ENCODE peak calls at places on chromosome 11, in four cellular contexts. One of them, this sample, is unnamed. For H3K4me1, the result is how much of the 10 kb centered on the place peaks cover.

GRCh38 chr11:78282821-78283220 is 94.1 kb downstream of the USP35 start:
- DNase-seq in right lobe of liver: no peak
- DNase-seq in upper lobe of right lung: no peak
- DNase-seq in tibial nerve: no peak
- DNase-seq in this sample: no peak

GRCh38 chr11:101126551-101127347 is 2.9 kb downstream of the PGR start:
- DNase-seq in right lobe of liver: no peak
- DNase-seq in upper lobe of right lung: no peak
- DNase-seq in tibial nerve: peak
- DNase-seq in this sample: no peak

GRCh38 chr11:35177370-35177769 is 38.4 kb downstream of the CD44 start:
- DNase-seq in right lobe of liver: no peak
- DNase-seq in upper lobe of right lung: no peak
- DNase-seq in tibial nerve: no peak
- DNase-seq in this sample: no peak

GRCh38 chr11:79440451-79441158 is at the start of gene TENM4:
- DNase-seq in right lobe of liver: no peak
- DNase-seq in upper lobe of right lung: peak
- DNase-seq in tibial nerve: peak
- DNase-seq in this sample: peak

GRCh38 chr11:17747131-17747955 is 12.8 kb downstream of the KCNC1 start:
- DNase-seq in right lobe of liver: no peak
- DNase-seq in upper lobe of right lung: peak
- DNase-seq in tibial nerve: no peak
- DNase-seq in this sample: no peak

GRCh38 chr11:68932933-68933577 is 29.4 kb downstream of the IGHMBP2 start:
- DNase-seq in right lobe of liver: no peak
- DNase-seq in upper lobe of right lung: no peak
- DNase-seq in tibial nerve: no peak
- DNase-seq in this sample: peak

GRCh38 chr11:70825893-70826540 is 426.4 kb downstream of the SHANK2 start:
- DNase-seq in right lobe of liver: no peak
- DNase-seq in upper lobe of right lung: no peak
- DNase-seq in tibial nerve: no peak
- DNase-seq in this sample: no peak

GRCh38 chr11:16678466-16679116 is 59.9 kb upstream of the C11orf58 start:
- DNase-seq in right lobe of liver: no peak
- DNase-seq in upper lobe of right lung: no peak
- DNase-seq in tibial nerve: no peak
- DNase-seq in this sample: no peak

GRCh38 chr11:128733440-128734115 is 39.7 kb downstream of the FLI1 start:
- DNase-seq in right lobe of liver: no peak
- DNase-seq in upper lobe of right lung: no peak
- DNase-seq in tibial nerve: no peak
- DNase-seq in this sample: no peak

GRCh38 chr11:26014456-26015115 is 317.3 kb upstream of the ANO3 start:
- DNase-seq in right lobe of liver: no peak
- DNase-seq in upper lobe of right lung: no peak
- DNase-seq in tibial nerve: no peak
- DNase-seq in this sample: no peak

GRCh38 chr11:75350743-75351540 is 519 bp downstream of the ARRB1 start:
- DNase-seq in right lobe of liver: peak
- DNase-seq in upper lobe of right lung: peak
- DNase-seq in tibial nerve: peak
- DNase-seq in this sample: no peak

GRCh38 chr11:128890216-128890542 is 977 bp upstream of the KCNJ5 start:
- DNase-seq in right lobe of liver: no peak
- DNase-seq in upper lobe of right lung: no peak
- DNase-seq in tibial nerve: no peak
- DNase-seq in this sample: no peak

GRCh38 chr11:105137286-105137685 is 2.3 kb downstream of the CARD18 start:
- DNase-seq in right lobe of liver: no peak
- DNase-seq in upper lobe of right lung: no peak
- DNase-seq in tibial nerve: no peak
- DNase-seq in this sample: no peak

GRCh38 chr11:31806944-31807790 is 4.0 kb downstream of the PAX6 start:
- DNase-seq in right lobe of liver: no peak
- DNase-seq in upper lobe of right lung: no peak
- DNase-seq in tibial nerve: no peak
- DNase-seq in this sample: no peak

GRCh38 chr11:10916674-10917073 is 58.8 kb upstream of the ZBED5 start:
- DNase-seq in right lobe of liver: no peak
- DNase-seq in upper lobe of right lung: no peak
- DNase-seq in tibial nerve: no peak
- DNase-seq in this sample: no peak

GRCh38 chr11:68688881-68689280 is 4.5 kb downstream of the GAL start:
- DNase-seq in right lobe of liver: peak
- DNase-seq in upper lobe of right lung: peak
- DNase-seq in tibial nerve: no peak
- DNase-seq in this sample: no peak

GRCh38 chr11:108895579-108896480 is 231.0 kb downstream of the DDX10 start:
- DNase-seq in right lobe of liver: no peak
- DNase-seq in upper lobe of right lung: no peak
- DNase-seq in tibial nerve: no peak
- DNase-seq in this sample: no peak

GRCh38 chr11:69171476-69171875 is 15.7 kb downstream of the SMIM38 start:
- DNase-seq in right lobe of liver: no peak
- DNase-seq in upper lobe of right lung: no peak
- DNase-seq in tibial nerve: no peak
- DNase-seq in this sample: no peak

GRCh38 chr11:9758676-9759518 is 95.0 kb downstream of the SWAP70 start:
- DNase-seq in right lobe of liver: peak
- DNase-seq in upper lobe of right lung: peak
- DNase-seq in tibial nerve: peak
- DNase-seq in this sample: no peak

GRCh38 chr11:28654191-28654590 is 546.0 kb downstream of the METTL15 start:
- DNase-seq in right lobe of liver: no peak
- DNase-seq in upper lobe of right lung: no peak
- DNase-seq in tibial nerve: no peak
- DNase-seq in this sample: no peak

GRCh38 chr11:6413791-6414231 is 5.1 kb downstream of the APBB1 start:
- DNase-seq in right lobe of liver: no peak
- DNase-seq in upper lobe of right lung: no peak
- DNase-seq in tibial nerve: no peak
- DNase-seq in this sample: no peak

GRCh38 chr11:36501236-36501635 is 8.8 kb downstream of the TRAF6 start:
- DNase-seq in right lobe of liver: no peak
- DNase-seq in upper lobe of right lung: no peak
- DNase-seq in tibial nerve: no peak
- DNase-seq in this sample: no peak

GRCh38 chr11:128210148-128210940 is 377.0 kb downstream of the ETS1 start:
- DNase-seq in right lobe of liver: no peak
- DNase-seq in upper lobe of right lung: no peak
- DNase-seq in tibial nerve: no peak
- DNase-seq in this sample: peak

GRCh38 chr11:65493367-65494176 is 5.3 kb upstream of the MALAT1 start:
- DNase-seq in right lobe of liver: peak
- DNase-seq in upper lobe of right lung: peak
- DNase-seq in tibial nerve: peak
- DNase-seq in this sample: peak

GRCh38 chr11:18650859-18651557 is 16.9 kb upstream of the SPTY2D1 start:
- DNase-seq in right lobe of liver: no peak
- DNase-seq in upper lobe of right lung: no peak
- DNase-seq in tibial nerve: no peak
- DNase-seq in this sample: no peak

GRCh38 chr11:76347391-76347790 is 33.5 kb downstream of the THAP12 start:
- DNase-seq in right lobe of liver: no peak
- DNase-seq in upper lobe of right lung: no peak
- DNase-seq in tibial nerve: no peak
- DNase-seq in this sample: no peak

GRCh38 chr11:86588566-86589090 is 83.8 kb downstream of the ME3 start:
- DNase-seq in right lobe of liver: no peak
- DNase-seq in upper lobe of right lung: no peak
- DNase-seq in tibial nerve: no peak
- DNase-seq in this sample: no peak

GRCh38 chr11:31887180-31887579 is 76.1 kb upstream of the PAX6 start:
- DNase-seq in right lobe of liver: no peak
- DNase-seq in upper lobe of right lung: no peak
- DNase-seq in tibial nerve: no peak
- DNase-seq in this sample: no peak

DNA sequence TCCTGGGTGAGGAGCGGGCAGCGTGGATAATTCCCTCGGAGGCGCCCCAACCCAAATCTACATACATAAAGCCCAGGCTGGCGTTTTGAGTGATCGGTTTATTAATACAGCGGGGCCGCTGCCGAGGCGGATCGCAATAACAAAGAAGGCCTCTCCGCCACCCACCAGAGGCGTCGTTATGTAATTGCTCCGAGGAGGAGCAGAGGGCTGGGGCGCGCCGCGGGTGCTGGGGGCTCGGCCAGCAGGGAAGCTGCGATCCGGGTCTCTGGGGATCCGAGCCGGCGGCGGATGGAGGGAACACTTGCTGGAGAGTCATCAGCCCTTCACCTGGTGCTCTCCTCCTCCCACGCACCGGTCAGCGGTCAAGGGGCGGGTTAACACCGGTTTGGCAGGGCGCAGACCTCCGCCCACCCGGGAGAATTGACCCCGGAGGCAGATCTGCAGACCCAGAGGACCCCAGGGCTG is 6.4 kb upstream of the TP53I11 start:
- DNase-seq in right lobe of liver: no peak
- DNase-seq in upper lobe of right lung: no peak
- DNase-seq in tibial nerve: no peak
- DNase-seq in this sample: no peak
- H3K4me1 ChIP-seq in right lobe of liver: under half
- H3K4me1 ChIP-seq in upper lobe of right lung: under half
- H3K4me1 ChIP-seq in tibial nerve: under half
- H3K4me1 ChIP-seq in this sample: under half

GRCh38 chr11:118715837-118716260 is 36.4 kb upstream of the TREH start:
- DNase-seq in right lobe of liver: no peak
- DNase-seq in upper lobe of right lung: no peak
- DNase-seq in tibial nerve: no peak
- DNase-seq in this sample: no peak

GRCh38 chr11:118715245-118715807 is 35.9 kb upstream of the TREH start:
- DNase-seq in right lobe of liver: no peak
- DNase-seq in upper lobe of right lung: no peak
- DNase-seq in tibial nerve: no peak
- DNase-seq in this sample: no peak

GRCh38 chr11:118714816-118715215 is 35.4 kb upstream of the TREH start:
- DNase-seq in right lobe of liver: no peak
- DNase-seq in upper lobe of right lung: no peak
- DNase-seq in tibial nerve: no peak
- DNase-seq in this sample: no peak
- H3K27ac ChIP-seq in right lobe of liver: no peak
- H3K27ac ChIP-seq in upper lobe of right lung: no peak
- H3K27ac ChIP-seq in tibial nerve: no peak
- H3K27ac ChIP-seq in this sample: no peak

GRCh38 chr11:13104619-13105236 is 95.6 kb downstream of the RASSF10 start:
- DNase-seq in right lobe of liver: no peak
- DNase-seq in upper lobe of right lung: no peak
- DNase-seq in tibial nerve: no peak
- DNase-seq in this sample: no peak
- H3K4me1 ChIP-seq in right lobe of liver: under half
- H3K4me1 ChIP-seq in upper lobe of right lung: under half
- H3K4me1 ChIP-seq in tibial nerve: under half
- H3K4me1 ChIP-seq in this sample: under half

GRCh38 chr11:118410055-118410745 is 8.8 kb downstream of the ATP5MG start:
- DNase-seq in right lobe of liver: no peak
- DNase-seq in upper lobe of right lung: no peak
- DNase-seq in tibial nerve: no peak
- DNase-seq in this sample: no peak

GRCh38 chr11:118411523-118411922 is 10.1 kb downstream of the ATP5MG start:
- DNase-seq in right lobe of liver: no peak
- DNase-seq in upper lobe of right lung: no peak
- DNase-seq in tibial nerve: no peak
- DNase-seq in this sample: no peak

GRCh38 chr11:118401151-118401879 is at the start of gene ATP5MG:
- DNase-seq in right lobe of liver: peak
- DNase-seq in upper lobe of right lung: peak
- DNase-seq in tibial nerve: peak
- DNase-seq in this sample: peak

GRCh38 chr11:118401880-118402590 is 629 bp downstream of the ATP5MG start:
- DNase-seq in right lobe of liver: no peak
- DNase-seq in upper lobe of right lung: no peak
- DNase-seq in tibial nerve: no peak
- DNase-seq in this sample: no peak

DNA sequence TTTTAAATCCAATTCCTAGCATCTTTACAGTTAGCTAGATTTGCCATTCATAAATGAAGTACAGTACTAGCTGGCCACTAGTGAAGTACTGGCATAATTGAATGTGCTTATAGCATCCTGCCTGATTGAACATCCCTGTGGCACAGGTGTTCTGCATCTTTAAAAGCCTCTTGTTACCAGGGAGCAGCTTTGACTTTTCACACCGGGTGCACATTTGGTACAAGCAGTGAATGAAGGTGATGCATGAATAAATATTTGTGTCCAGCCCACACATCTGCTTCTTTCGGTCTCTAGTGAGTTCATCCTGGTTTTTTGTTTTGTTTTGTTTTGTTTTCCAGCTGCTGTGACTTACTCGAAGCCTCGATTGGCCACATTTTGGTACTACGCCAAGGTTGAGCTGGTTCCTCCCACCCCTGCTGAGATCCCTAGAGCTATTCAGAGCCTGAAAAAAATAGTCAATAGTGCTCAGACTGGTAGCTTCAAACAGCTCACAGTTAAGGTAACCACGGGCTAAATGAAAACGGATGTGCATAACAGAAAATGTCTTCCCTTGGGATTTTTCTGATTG is 5.3 kb downstream of the ATP5MG start:
- DNase-seq in right lobe of liver: no peak
- DNase-seq in upper lobe of right lung: no peak
- DNase-seq in tibial nerve: no peak
- DNase-seq in this sample: no peak
- H3K27ac ChIP-seq in right lobe of liver: no peak
- H3K27ac ChIP-seq in upper lobe of right lung: no peak
- H3K27ac ChIP-seq in tibial nerve: no peak
- H3K27ac ChIP-seq in this sample: no peak

GRCh38 chr11:208177-208916 is 839 bp downstream of the RIC8A start:
- DNase-seq in right lobe of liver: peak
- DNase-seq in upper lobe of right lung: peak
- DNase-seq in tibial nerve: peak
- DNase-seq in this sample: no peak

GRCh38 chr11:209275-210121 is 2.0 kb downstream of the RIC8A start:
- DNase-seq in right lobe of liver: peak
- DNase-seq in upper lobe of right lung: peak
- DNase-seq in tibial nerve: no peak
- DNase-seq in this sample: no peak

GRCh38 chr11:207213-208176 is at the start of the genes BET1L and RIC8A:
- DNase-seq in right lobe of liver: peak
- DNase-seq in upper lobe of right lung: peak
- DNase-seq in tibial nerve: peak
- DNase-seq in this sample: peak

GRCh38 chr11:210122-210802 is 2.8 kb downstream of the RIC8A start:
- DNase-seq in right lobe of liver: peak
- DNase-seq in upper lobe of right lung: peak
- DNase-seq in tibial nerve: no peak
- DNase-seq in this sample: no peak

GRCh38 chr11:208917-209260 is 1.4 kb downstream of the RIC8A start:
- DNase-seq in right lobe of liver: peak
- DNase-seq in upper lobe of right lung: no peak
- DNase-seq in tibial nerve: no peak
- DNase-seq in this sample: no peak
- H3K4me1 ChIP-seq in right lobe of liver: under half
- H3K4me1 ChIP-seq in upper lobe of right lung: under half
- H3K4me1 ChIP-seq in tibial nerve: under half
- H3K4me1 ChIP-seq in this sample: under half

GRCh38 chr11:114160884-114161283 is 101.4 kb downstream of the ZBTB16 start:
- DNase-seq in right lobe of liver: no peak
- DNase-seq in upper lobe of right lung: no peak
- DNase-seq in tibial nerve: no peak
- DNase-seq in this sample: no peak
- H3K27ac ChIP-seq in right lobe of liver: peak
- H3K27ac ChIP-seq in upper lobe of right lung: peak
- H3K27ac ChIP-seq in tibial nerve: peak
- H3K27ac ChIP-seq in this sample: peak

GRCh38 chr11:96211433-96211832 is 131.6 kb downstream of the MAML2 start:
- DNase-seq in right lobe of liver: no peak
- DNase-seq in upper lobe of right lung: no peak
- DNase-seq in tibial nerve: no peak
- DNase-seq in this sample: no peak
- H3K4me1 ChIP-seq in right lobe of liver: under half
- H3K4me1 ChIP-seq in upper lobe of right lung: half or more
- H3K4me1 ChIP-seq in tibial nerve: under half
- H3K4me1 ChIP-seq in this sample: under half